ENCODE peak calls at places on chromosome 15, in nine cellular contexts. One of them, this sample, is unnamed.

GRCh38 chr15:82137261-82137660 is 91.4 kb upstream of the MEX3B start:
- DNase-seq in activated CD4-positive, alpha-beta T cell treated with anti-CD3 and anti-CD28 coated beads, Interleukin-2, amount 50 U/mL, for 4 hours: no peak
- DNase-seq in kidney glomerular epithelial cell: no peak
- DNase-seq in CD14-positive monocyte: no peak
- DNase-seq in GM10248: no peak
- DNase-seq in NCI-H510A treated with DMSO at 0.1 percent for 48 hours: no peak
- DNase-seq in cardiac muscle cell: no peak
- DNase-seq in NCI-H1436: no peak
- DNase-seq in anterior cingulate cortex: no peak
- DNase-seq in this sample: no peak

GRCh38 chr15:64634020-64634419 is 141.4 kb downstream of the RBPMS2 start:
- DNase-seq in activated CD4-positive, alpha-beta T cell treated with anti-CD3 and anti-CD28 coated beads, Interleukin-2, amount 50 U/mL, for 4 hours: peak; percentile 4
- DNase-seq in kidney glomerular epithelial cell: peak; percentile 27
- DNase-seq in CD14-positive monocyte: no peak
- DNase-seq in GM10248: peak; percentile 63
- DNase-seq in NCI-H510A treated with DMSO at 0.1 percent for 48 hours: no peak
- DNase-seq in cardiac muscle cell: peak; percentile 25
- DNase-seq in NCI-H1436: peak; percentile 16
- DNase-seq in anterior cingulate cortex: no peak
- DNase-seq in this sample: no peak

GRCh38 chr15:57227899-57228298 is 148.4 kb upstream of the CGNL1 start:
- DNase-seq in activated CD4-positive, alpha-beta T cell treated with anti-CD3 and anti-CD28 coated beads, Interleukin-2, amount 50 U/mL, for 4 hours: no peak
- DNase-seq in kidney glomerular epithelial cell: no peak
- DNase-seq in CD14-positive monocyte: no peak
- DNase-seq in GM10248: no peak
- DNase-seq in NCI-H510A treated with DMSO at 0.1 percent for 48 hours: no peak
- DNase-seq in cardiac muscle cell: peak; percentile 78
- DNase-seq in NCI-H1436: no peak
- DNase-seq in anterior cingulate cortex: no peak
- DNase-seq in this sample: no peak

GRCh38 chr15:47663106-47663505 is 54.2 kb upstream of the SEMA6D start:
- DNase-seq in activated CD4-positive, alpha-beta T cell treated with anti-CD3 and anti-CD28 coated beads, Interleukin-2, amount 50 U/mL, for 4 hours: no peak
- DNase-seq in kidney glomerular epithelial cell: no peak
- DNase-seq in CD14-positive monocyte: no peak
- DNase-seq in GM10248: no peak
- DNase-seq in NCI-H510A treated with DMSO at 0.1 percent for 48 hours: no peak
- DNase-seq in cardiac muscle cell: no peak
- DNase-seq in NCI-H1436: no peak
- DNase-seq in anterior cingulate cortex: no peak
- DNase-seq in this sample: no peak

GRCh38 chr15:65333441-65333820 is 29.0 kb downstream of the RNU5B-1 start:
- DNase-seq in activated CD4-positive, alpha-beta T cell treated with anti-CD3 and anti-CD28 coated beads, Interleukin-2, amount 50 U/mL, for 4 hours: no peak
- DNase-seq in kidney glomerular epithelial cell: no peak
- DNase-seq in CD14-positive monocyte: no peak
- DNase-seq in GM10248: no peak
- DNase-seq in NCI-H510A treated with DMSO at 0.1 percent for 48 hours: no peak
- DNase-seq in cardiac muscle cell: no peak
- DNase-seq in NCI-H1436: no peak
- DNase-seq in anterior cingulate cortex: no peak
- DNase-seq in this sample: no peak

GRCh38 chr15:96285306-96285705 is 45.2 kb upstream of the NR2F2 start:
- DNase-seq in activated CD4-positive, alpha-beta T cell treated with anti-CD3 and anti-CD28 coated beads, Interleukin-2, amount 50 U/mL, for 4 hours: no peak
- DNase-seq in kidney glomerular epithelial cell: peak; percentile 94
- DNase-seq in CD14-positive monocyte: no peak
- DNase-seq in GM10248: no peak
- DNase-seq in NCI-H510A treated with DMSO at 0.1 percent for 48 hours: no peak
- DNase-seq in cardiac muscle cell: peak; percentile 88
- DNase-seq in NCI-H1436: no peak
- DNase-seq in anterior cingulate cortex: no peak
- DNase-seq in this sample: no peak

GRCh38 chr15:95051881-95052280 is 820.5 kb downstream of the MCTP2 start:
- DNase-seq in activated CD4-positive, alpha-beta T cell treated with anti-CD3 and anti-CD28 coated beads, Interleukin-2, amount 50 U/mL, for 4 hours: no peak
- DNase-seq in kidney glomerular epithelial cell: no peak
- DNase-seq in CD14-positive monocyte: no peak
- DNase-seq in GM10248: no peak
- DNase-seq in NCI-H510A treated with DMSO at 0.1 percent for 48 hours: no peak
- DNase-seq in cardiac muscle cell: no peak
- DNase-seq in NCI-H1436: no peak
- DNase-seq in anterior cingulate cortex: no peak
- DNase-seq in this sample: no peak

GRCh38 chr15:98547741-98548166 is 100.6 kb upstream of the IGF1R start:
- DNase-seq in activated CD4-positive, alpha-beta T cell treated with anti-CD3 and anti-CD28 coated beads, Interleukin-2, amount 50 U/mL, for 4 hours: no peak
- DNase-seq in kidney glomerular epithelial cell: no peak
- DNase-seq in CD14-positive monocyte: peak; percentile 56
- DNase-seq in GM10248: no peak
- DNase-seq in NCI-H510A treated with DMSO at 0.1 percent for 48 hours: no peak
- DNase-seq in cardiac muscle cell: peak; percentile 40
- DNase-seq in NCI-H1436: no peak
- DNase-seq in anterior cingulate cortex: no peak
- DNase-seq in this sample: no peak

GRCh38 chr15:23628612-23629233 is 18.9 kb downstream of the MAGEL2 start:
- DNase-seq in activated CD4-positive, alpha-beta T cell treated with anti-CD3 and anti-CD28 coated beads, Interleukin-2, amount 50 U/mL, for 4 hours: no peak
- DNase-seq in kidney glomerular epithelial cell: no peak
- DNase-seq in CD14-positive monocyte: no peak
- DNase-seq in GM10248: no peak
- DNase-seq in NCI-H510A treated with DMSO at 0.1 percent for 48 hours: peak; percentile 4
- DNase-seq in cardiac muscle cell: no peak
- DNase-seq in NCI-H1436: no peak
- DNase-seq in anterior cingulate cortex: no peak
- DNase-seq in this sample: no peak

GRCh38 chr15:33296856-33297255 is 13.9 kb upstream of the RYR3 start:
- DNase-seq in activated CD4-positive, alpha-beta T cell treated with anti-CD3 and anti-CD28 coated beads, Interleukin-2, amount 50 U/mL, for 4 hours: no peak
- DNase-seq in kidney glomerular epithelial cell: peak; percentile 1
- DNase-seq in CD14-positive monocyte: no peak
- DNase-seq in GM10248: no peak
- DNase-seq in NCI-H510A treated with DMSO at 0.1 percent for 48 hours: no peak
- DNase-seq in cardiac muscle cell: no peak
- DNase-seq in NCI-H1436: no peak
- DNase-seq in anterior cingulate cortex: no peak
- DNase-seq in this sample: no peak

GRCh38 chr15:39922450-39923092 is 2.5 kb upstream of the GPR176 start:
- DNase-seq in activated CD4-positive, alpha-beta T cell treated with anti-CD3 and anti-CD28 coated beads, Interleukin-2, amount 50 U/mL, for 4 hours: no peak
- DNase-seq in kidney glomerular epithelial cell: no peak
- DNase-seq in CD14-positive monocyte: no peak
- DNase-seq in GM10248: no peak
- DNase-seq in NCI-H510A treated with DMSO at 0.1 percent for 48 hours: no peak
- DNase-seq in cardiac muscle cell: no peak
- DNase-seq in NCI-H1436: no peak
- DNase-seq in anterior cingulate cortex: peak; percentile 0
- DNase-seq in this sample: no peak

GRCh38 chr15:85772668-85773067 is 22.1 kb downstream of the KLHL25 start:
- DNase-seq in activated CD4-positive, alpha-beta T cell treated with anti-CD3 and anti-CD28 coated beads, Interleukin-2, amount 50 U/mL, for 4 hours: no peak
- DNase-seq in kidney glomerular epithelial cell: no peak
- DNase-seq in CD14-positive monocyte: no peak
- DNase-seq in GM10248: no peak
- DNase-seq in NCI-H510A treated with DMSO at 0.1 percent for 48 hours: peak; percentile 46
- DNase-seq in cardiac muscle cell: no peak
- DNase-seq in NCI-H1436: no peak
- DNase-seq in anterior cingulate cortex: no peak
- DNase-seq in this sample: no peak

GRCh38 chr15:96330450-96331140 is at the start of gene NR2F2:
- DNase-seq in activated CD4-positive, alpha-beta T cell treated with anti-CD3 and anti-CD28 coated beads, Interleukin-2, amount 50 U/mL, for 4 hours: no peak
- DNase-seq in kidney glomerular epithelial cell: peak; percentile 97
- DNase-seq in CD14-positive monocyte: peak; percentile 67
- DNase-seq in GM10248: peak; percentile 73
- DNase-seq in NCI-H510A treated with DMSO at 0.1 percent for 48 hours: peak; percentile 52
- DNase-seq in cardiac muscle cell: peak; percentile 99
- DNase-seq in NCI-H1436: peak; percentile 81
- DNase-seq in anterior cingulate cortex: peak; percentile 46
- DNase-seq in this sample: peak; percentile 85

GRCh38 chr15:31263751-31264533 is 62.7 kb upstream of the KLF13 start:
- DNase-seq in activated CD4-positive, alpha-beta T cell treated with anti-CD3 and anti-CD28 coated beads, Interleukin-2, amount 50 U/mL, for 4 hours: peak; percentile 66
- DNase-seq in kidney glomerular epithelial cell: no peak
- DNase-seq in CD14-positive monocyte: peak; percentile 94
- DNase-seq in GM10248: no peak
- DNase-seq in NCI-H510A treated with DMSO at 0.1 percent for 48 hours: peak; percentile 65
- DNase-seq in cardiac muscle cell: no peak
- DNase-seq in NCI-H1436: peak; percentile 75
- DNase-seq in anterior cingulate cortex: peak; percentile 36
- DNase-seq in this sample: peak; percentile 64

GRCh38 chr15:44536298-44536961 is 517 bp upstream of the EIF3J start:
- DNase-seq in activated CD4-positive, alpha-beta T cell treated with anti-CD3 and anti-CD28 coated beads, Interleukin-2, amount 50 U/mL, for 4 hours: no peak
- DNase-seq in kidney glomerular epithelial cell: peak; percentile 89
- DNase-seq in CD14-positive monocyte: peak; percentile 82
- DNase-seq in GM10248: no peak
- DNase-seq in NCI-H510A treated with DMSO at 0.1 percent for 48 hours: peak; percentile 91
- DNase-seq in cardiac muscle cell: no peak
- DNase-seq in NCI-H1436: peak; percentile 90
- DNase-seq in anterior cingulate cortex: peak; percentile 96
- DNase-seq in this sample: peak; percentile 83